ENCODE peak calls at places on chromosomes 3 and 15, in four cellular contexts. C, G, P and O are unnamed samples.

GRCh38 chr3:23691343-23691895 is 114.3 kb upstream of the UBE2E1 start:
- DNase-seq in C (no peak), G (no peak), P (no peak), O (no peak)

GRCh38 chr3:98099848-98100247 is 12.9 kb downstream of the OR5AC2 start:
- DNase-seq in C (no peak), G (no peak), P (no peak), O (no peak)

GRCh38 chr3:123344175-123344908 is 104.5 kb downstream of the ADCY5 start:
- DNase-seq in C (no peak), G (no peak), P (peak), O (no peak)

GRCh38 chr3:185732782-185733181 is 92.1 kb downstream of the IGF2BP2 start:
- DNase-seq in C (no peak), G (no peak), P (no peak), O (no peak)

GRCh38 chr3:108312656-108313055 is 16.3 kb downstream of the HHLA2 start:
- DNase-seq in C (no peak), G (no peak), P (no peak), O (no peak)

GRCh38 chr15:63997715-63998442 is 48.4 kb downstream of the DAPK2 start:
- DNase-seq in C (no peak), G (no peak), P (no peak), O (no peak)

GRCh38 chr15:63530235-63530634 is 25.8 kb downstream of the USP3 start:
- DNase-seq in C (no peak), G (no peak), P (no peak), O (no peak)

GRCh38 chr15:30923429-30923828 is 19.7 kb downstream of the FAN1 start:
- DNase-seq in C (peak), G (no peak), P (no peak), O (no peak)

GRCh38 chr15:70094690-70095311 is 2.9 kb downstream of the TLE3 start:
- DNase-seq in C (no peak), G (no peak), P (no peak), O (no peak)

GRCh38 chr15:63374686-63375520 is 6.7 kb downstream of the CA12 start:
- DNase-seq in C (peak), G (no peak), P (no peak), O (no peak)

DNA sequence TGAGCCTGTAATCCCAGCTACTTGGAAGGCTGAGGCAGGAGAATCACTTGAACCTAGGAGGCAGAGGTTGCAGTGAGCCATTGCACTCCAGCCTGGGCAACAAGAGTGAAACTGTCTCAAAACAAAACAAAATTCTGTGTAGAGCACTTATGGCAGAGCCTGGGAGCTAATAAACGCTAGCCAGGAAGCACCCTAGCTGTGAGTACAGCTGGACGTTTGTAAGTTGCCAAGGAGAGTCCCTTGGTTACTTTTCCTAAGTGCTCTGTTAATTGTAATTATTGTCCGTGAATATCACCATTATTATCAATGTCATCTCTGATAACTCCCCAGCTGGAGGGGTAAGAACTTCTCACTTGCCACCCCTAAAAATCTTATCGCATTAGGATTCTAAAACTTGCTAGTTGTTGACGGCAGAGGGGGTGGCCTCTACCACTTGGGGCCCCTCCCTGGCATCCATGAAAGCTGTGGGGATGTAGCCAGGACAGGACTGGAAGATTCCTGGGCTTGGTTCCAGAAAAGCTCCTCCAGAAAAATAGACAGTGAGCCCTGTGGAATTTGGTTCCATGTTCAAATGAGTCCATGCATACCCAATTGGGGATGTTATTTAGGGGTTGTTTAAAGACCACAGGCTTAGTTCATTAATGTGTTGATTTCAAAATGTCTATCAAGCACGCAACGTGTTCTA is 9.9 kb upstream of the KLHL25 start:
- DNase-seq in C (no peak), G (no peak), P (no peak), O (no peak)
- TF ChIP-seq POLR2AphosphoS5 in C (no peak), G (no peak), P (no peak), O (no peak)

DNA sequence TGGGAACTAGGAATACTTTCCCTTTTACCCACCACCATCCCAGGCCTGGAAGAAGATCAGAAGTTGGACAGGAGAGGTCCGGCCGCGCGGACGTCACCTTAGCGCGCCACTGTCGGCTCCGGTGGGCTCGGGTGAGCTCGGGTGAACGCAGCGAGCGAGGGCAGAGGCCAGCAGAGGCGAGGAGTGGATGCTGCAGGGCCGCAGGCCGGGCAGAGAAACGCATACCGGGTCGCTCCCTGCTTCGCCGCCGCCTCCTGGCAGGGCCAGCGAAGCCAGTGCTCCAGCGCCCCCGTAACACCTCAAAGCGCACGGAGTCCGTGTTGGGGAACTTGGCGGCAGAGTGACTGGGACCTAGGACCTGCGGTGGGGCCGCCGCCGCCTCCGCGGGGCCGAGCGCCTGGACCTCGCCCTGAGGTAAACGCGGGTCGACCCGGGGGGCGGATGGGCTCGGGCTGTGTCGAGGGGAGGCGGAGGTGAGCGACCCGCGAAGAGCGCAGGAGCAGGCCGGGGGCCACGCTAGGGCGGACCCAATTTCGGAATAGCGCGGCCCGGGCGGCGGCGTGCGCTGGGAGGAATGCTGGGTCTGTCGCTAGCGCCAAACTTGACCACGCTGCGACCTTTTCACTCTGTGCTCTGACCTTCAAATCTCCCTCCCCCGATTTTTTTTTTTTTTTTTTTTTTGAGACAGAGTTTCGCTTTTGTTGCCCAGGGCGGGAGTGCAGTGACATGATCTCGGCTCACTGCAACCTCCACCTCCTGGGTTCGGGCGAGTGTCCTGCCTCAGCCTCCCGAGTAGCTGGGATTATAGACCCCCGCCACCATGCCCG is 1.6 kb downstream of the CYP11A1 start:
- DNase-seq in C (no peak), G (no peak), P (peak), O (peak)
- TF ChIP-seq POLR2AphosphoS5 in C (no peak), G (no peak), P (peak), O (no peak)

GRCh38 chr15:93076875-93077274 is 12.1 kb downstream of the RGMA start:
- DNase-seq in C (no peak), G (no peak), P (no peak), O (no peak)
- TF ChIP-seq POLR2AphosphoS5 in C (no peak), G (no peak), P (no peak), O (no peak)

GRCh38 chr3:13708301-13708700 is 159.4 kb downstream of the FBLN2 start:
- DNase-seq in C (no peak), G (no peak), P (peak), O (no peak)

GRCh38 chr3:13707456-13707855 is 158.5 kb downstream of the FBLN2 start:
- DNase-seq in C (no peak), G (no peak), P (peak), O (no peak)

GRCh38 chr3:13705702-13706280 is 156.9 kb downstream of the FBLN2 start:
- DNase-seq in C (peak), G (no peak), P (peak), O (no peak)

GRCh38 chr3:13706451-13706850 is 157.5 kb downstream of the FBLN2 start:
- DNase-seq in C (peak), G (no peak), P (peak), O (no peak)

GRCh38 chr3:13706886-13707285 is 158.0 kb downstream of the FBLN2 start:
- DNase-seq in C (no peak), G (no peak), P (peak), O (no peak)
- TF ChIP-seq POLR2AphosphoS5 in C (no peak), G (no peak), P (no peak), O (no peak)

DNA sequence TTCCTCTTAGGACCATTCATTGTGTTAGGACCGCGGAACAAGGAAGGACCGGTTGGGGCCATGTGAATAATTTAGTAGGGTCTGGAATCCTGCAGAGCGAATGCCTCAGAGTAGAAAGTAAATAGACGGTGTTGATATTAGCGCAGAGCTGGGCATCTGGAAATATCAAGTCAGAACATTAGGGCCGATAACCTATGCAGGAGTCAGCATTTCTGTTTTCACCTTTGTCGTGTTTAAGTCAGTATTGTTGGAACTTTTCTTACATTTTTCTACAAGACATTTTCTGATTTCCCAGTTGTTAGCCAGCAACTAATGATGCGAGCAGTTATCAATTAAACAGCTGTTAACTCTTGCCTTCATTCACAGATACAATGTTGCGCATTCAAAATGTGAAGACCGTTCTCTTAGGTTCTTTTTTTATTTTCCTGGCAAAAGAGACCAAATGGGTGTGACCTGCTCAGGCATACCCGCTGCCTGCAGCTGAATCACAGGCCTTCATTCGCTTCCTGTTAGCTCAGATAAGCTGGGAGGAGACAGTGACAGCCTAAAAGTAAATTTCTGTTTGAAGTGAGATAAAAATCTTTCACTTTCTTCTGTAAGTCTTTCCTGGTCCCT is 964 bp upstream of the PKM start:
- DNase-seq in C (peak), G (no peak), P (no peak), O (peak)
- TF ChIP-seq POLR2AphosphoS5 in C (peak), G (no peak), P (peak), O (no peak)

GRCh38 chr15:40392986-40393948 is 10.7 kb downstream of the KNSTRN start:
- DNase-seq in C (no peak), G (no peak), P (no peak), O (no peak)

GRCh38 chr15:40388941-40389823 is 6.7 kb downstream of the KNSTRN start:
- DNase-seq in C (no peak), G (no peak), P (no peak), O (no peak)

GRCh38 chr15:40386480-40386879 is 4.0 kb downstream of the KNSTRN start:
- DNase-seq in C (no peak), G (no peak), P (no peak), O (no peak)

GRCh38 chr15:40389824-40390595 is 7.5 kb downstream of the KNSTRN start:
- DNase-seq in C (peak), G (no peak), P (no peak), O (no peak)
- TF ChIP-seq POLR2AphosphoS5 in C (peak), G (no peak), P (no peak), O (no peak)

GRCh38 chr3:143972155-143972494 is 502 bp downstream of the DIPK2A start:
- DNase-seq in C (no peak), G (no peak), P (no peak), O (no peak)

GRCh38 chr3:143970773-143971366 is 753 bp upstream of the DIPK2A start:
- DNase-seq in C (peak), G (no peak), P (peak), O (peak)

GRCh38 chr3:143972495-143973351 is 1.1 kb downstream of the DIPK2A start:
- DNase-seq in C (peak), G (peak), P (peak), O (peak)

GRCh38 chr3:143973352-143974021 is 1.9 kb downstream of the DIPK2A start:
- DNase-seq in C (no peak), G (no peak), P (no peak), O (peak)

DNA sequence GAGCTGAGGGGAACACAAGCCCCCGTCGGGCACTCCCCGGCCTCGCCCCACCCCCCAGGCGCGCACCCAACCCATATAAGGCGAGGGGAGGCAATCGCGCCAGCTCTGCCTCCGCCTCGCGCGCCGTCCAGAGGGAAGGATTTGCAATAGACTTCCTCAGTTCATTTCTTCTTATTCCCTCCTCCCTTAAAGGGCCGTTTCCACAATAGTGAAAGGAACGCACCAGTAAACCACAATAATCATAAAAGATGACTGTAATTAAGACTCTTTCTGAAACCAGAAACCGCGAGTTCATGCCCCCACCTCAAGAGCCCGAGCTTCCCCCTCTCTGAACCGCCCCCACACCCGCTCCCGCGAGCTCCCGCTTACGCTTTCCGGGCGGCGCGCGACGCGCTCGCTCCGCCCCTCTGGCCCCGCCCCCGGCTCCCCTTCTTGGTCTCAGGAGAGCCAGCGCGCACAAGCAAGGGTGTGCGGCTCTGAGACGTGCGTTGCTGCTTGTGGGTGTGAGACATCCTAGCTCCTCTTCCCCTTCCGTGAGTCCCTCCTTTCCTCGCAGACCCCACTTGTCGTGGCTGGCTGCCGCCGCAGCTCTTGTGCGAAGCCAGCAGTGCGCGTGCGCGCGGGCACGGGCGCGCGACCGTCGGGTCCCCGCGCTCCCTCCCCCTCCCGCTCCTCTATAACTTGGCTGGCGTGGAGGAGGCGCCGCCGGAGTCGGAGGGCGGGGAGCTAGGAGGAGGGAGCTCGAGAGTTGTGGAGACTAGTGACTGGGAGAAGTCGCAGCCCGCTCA is at the start of gene DIPK2A:
- DNase-seq in C (peak), G (peak), P (peak), O (peak)
- TF ChIP-seq POLR2AphosphoS5 in C (peak), G (peak), P (peak), O (peak)